ENCODE peak calls at places on chromosomes 1 and 21, in ten cellular contexts. N is progenitor cell of endocrine pancreas, H is PC-9, Z is endothelial cell of umbilical vein, G is colonic mucosa, Q is cardiac fibroblast, E is body of pancreas, K is brain microvascular endothelial cell, F is GM13976, W is mammary epithelial cell. P is an unnamed sample.

GRCh38 chr1:32903991-32904776 is 3.0 kb upstream of the TMEM54 start:
- DNase-seq in Q (no peak), N (no peak), G (peak), H (no peak), W (no peak), E (peak), Z (no peak), F (no peak), K (no peak), P (no peak)

GRCh38 chr1:220431840-220432239 is 96.1 kb upstream of the MARK1 start:
- DNase-seq in G (no peak), W (no peak), F (no peak), E (no peak), K (no peak), H (no peak), N (no peak), Z (no peak), Q (no peak), P (no peak)

GRCh38 chr21:35326677-35327076 is 277.6 kb upstream of the RUNX1 start:
- DNase-seq in K (no peak), Q (no peak), Z (no peak), G (no peak), W (no peak), F (no peak), E (no peak), H (no peak), N (no peak), P (no peak)

GRCh38 chr1:24190970-24191570 is 4.0 kb upstream of the IFNLR1 start:
- DNase-seq in K (no peak), E (no peak), W (no peak), Q (no peak), G (no peak), N (no peak), Z (no peak), F (peak), H (no peak), P (no peak)

GRCh38 chr21:38879912-38880577 is 74.3 kb downstream of the ETS2 start:
- DNase-seq in N (no peak), E (no peak), F (no peak), G (no peak), Q (no peak), H (no peak), K (no peak), Z (no peak), W (no peak), P (no peak)

GRCh38 chr1:1907098-1907736 is 7.8 kb upstream of the CALML6 start:
- DNase-seq in W (peak), G (peak), N (no peak), Q (peak), Z (no peak), H (no peak), E (no peak), F (no peak), K (no peak), P (no peak)

GRCh38 chr1:201348211-201348566 is 29.3 kb downstream of the TNNT2 start:
- DNase-seq in H (peak), Q (peak), K (peak), F (peak), Z (peak), W (peak), E (peak), N (peak), G (peak), P (peak)

GRCh38 chr1:108063703-108064102 is 98.7 kb upstream of the VAV3 start:
- DNase-seq in W (no peak), Z (no peak), F (no peak), N (no peak), K (no peak), Q (no peak), H (no peak), E (no peak), G (no peak), P (no peak)

GRCh38 chr21:39188521-39189139 is 5.4 kb upstream of the PSMG1 start:
- DNase-seq in W (no peak), G (no peak), F (no peak), Z (no peak), H (no peak), E (no peak), N (no peak), K (no peak), Q (no peak), P (no peak)

GRCh38 chr1:92707709-92708108 is 77.2 kb downstream of the EVI5 start:
- DNase-seq in H (no peak), Z (no peak), E (no peak), N (no peak), F (no peak), Q (no peak), W (no peak), G (no peak), K (no peak), P (no peak)

GRCh38 chr1:37133276-37134145 is 99.2 kb upstream of the GRIK3 start:
- DNase-seq in W (no peak), G (no peak), H (no peak), Q (no peak), E (no peak), Z (no peak), K (no peak), F (no peak), N (no peak), P (no peak)

GRCh38 chr1:6796095-6796494 is 10.8 kb downstream of the CAMTA1 start:
- DNase-seq in N (no peak), G (no peak), H (no peak), W (no peak), F (no peak), Q (no peak), E (no peak), Z (no peak), K (no peak), P (no peak)

GRCh38 chr1:223209293-223209898 is 66.3 kb upstream of the TLR5 start:
- DNase-seq in N (no peak), W (no peak), Q (no peak), K (no peak), H (no peak), G (no peak), Z (no peak), E (no peak), F (no peak), P (no peak)

GRCh38 chr1:97160796-97161195 is 439.2 kb downstream of the PTBP2 start:
- DNase-seq in K (no peak), G (no peak), Z (peak), Q (peak), H (peak), N (no peak), W (no peak), E (no peak), F (no peak), P (no peak)

GRCh38 chr1:186498695-186499389 is 37.9 kb upstream of the PDC start:
- DNase-seq in W (peak), Z (peak), Q (peak), E (no peak), G (no peak), H (no peak), F (no peak), K (peak), N (no peak), P (no peak)

GRCh38 chr1:58727363-58727762 is 27.5 kb upstream of the MYSM1 start:
- DNase-seq in Z (peak), N (no peak), K (peak), W (peak), Q (peak), H (peak), G (no peak), F (no peak), E (no peak), P (no peak)

GRCh38 chr1:13830616-13831280 is 130.8 kb downstream of the PRDM2 start:
- DNase-seq in H (no peak), W (no peak), G (peak), Q (peak), Z (no peak), K (no peak), E (no peak), N (no peak), F (peak), P (no peak)

GRCh38 chr1:85406081-85406480 is 58.9 kb downstream of the DDAH1 start:
- DNase-seq in G (no peak), K (no peak), Z (no peak), H (no peak), F (no peak), W (no peak), Q (no peak), E (no peak), N (no peak), P (no peak)

GRCh38 chr1:230682274-230682673 is 31.6 kb downstream of the AGT start:
- DNase-seq in E (peak), G (no peak), H (no peak), N (no peak), K (no peak), Z (no peak), W (no peak), Q (no peak), F (no peak), P (no peak)

GRCh38 chr1:29664711-29665110 is 428.4 kb downstream of the PTPRU start:
- DNase-seq in G (no peak), E (no peak), N (no peak), Q (no peak), W (no peak), F (no peak), Z (no peak), H (no peak), K (no peak), P (no peak)

GRCh38 chr21:41043008-41043407 is 125.0 kb upstream of the BACE2 start:
- DNase-seq in G (no peak), K (no peak), E (no peak), N (no peak), Z (no peak), H (no peak), W (no peak), F (no peak), Q (no peak), P (no peak)

GRCh38 chr1:185837711-185838110 is 103.5 kb downstream of the HMCN1 start:
- DNase-seq in K (no peak), F (no peak), Z (no peak), G (no peak), Q (no peak), W (no peak), E (no peak), H (no peak), N (no peak), P (no peak)

GRCh38 chr1:13228343-13228781 is 2.4 kb upstream of the PRAMEF18 start:
- DNase-seq in E (peak), F (no peak), G (peak), Z (no peak), Q (no peak), W (no peak), N (peak), K (no peak), H (no peak), P (no peak)

GRCh38 chr1:20366766-20367602 is 76.3 kb downstream of the VWA5B1 start:
- DNase-seq in W (peak), G (peak), Z (peak), E (peak), N (peak), H (no peak), K (peak), Q (peak), F (peak), P (peak)

GRCh38 chr1:116569776-116570357 is 959 bp downstream of the CD58 start:
- DNase-seq in N (no peak), G (peak), Z (no peak), E (peak), K (no peak), Q (peak), H (peak), F (no peak), W (no peak), P (no peak)

GRCh38 chr1:160625725-160626498 is 20.9 kb downstream of the SLAMF1 start:
- DNase-seq in Q (no peak), E (no peak), W (no peak), K (no peak), H (no peak), N (no peak), G (no peak), F (no peak), Z (no peak), P (no peak)

GRCh38 chr1:166907763-166908162 is 31.7 kb upstream of the TADA1 start:
- DNase-seq in K (no peak), G (no peak), E (no peak), Z (no peak), Q (no peak), F (no peak), W (no peak), N (no peak), H (no peak), P (no peak)

GRCh38 chr1:234546890-234547788 is 62.8 kb downstream of the IRF2BP2 start:
- DNase-seq in Z (no peak), H (no peak), G (no peak), N (no peak), E (no peak), Q (no peak), F (no peak), W (no peak), K (no peak), P (no peak)

GRCh38 chr1:55005351-55006140 is 6.8 kb downstream of the BSND start:
- DNase-seq in Z (no peak), H (no peak), W (no peak), G (no peak), F (no peak), N (no peak), E (no peak), Q (peak), K (no peak), P (no peak)

GRCh38 chr1:112064344-112064743 is 74.9 kb upstream of the KCND3 start:
- DNase-seq in K (no peak), G (no peak), Q (no peak), Z (peak), F (no peak), N (no peak), H (no peak), E (no peak), W (no peak), P (no peak)

GRCh38 chr21:36551731-36552457 is 72.0 kb upstream of the CLDN14 start:
- DNase-seq in N (no peak), K (no peak), E (no peak), F (no peak), W (no peak), Q (peak), H (no peak), G (no peak), Z (no peak), P (no peak)

DNA sequence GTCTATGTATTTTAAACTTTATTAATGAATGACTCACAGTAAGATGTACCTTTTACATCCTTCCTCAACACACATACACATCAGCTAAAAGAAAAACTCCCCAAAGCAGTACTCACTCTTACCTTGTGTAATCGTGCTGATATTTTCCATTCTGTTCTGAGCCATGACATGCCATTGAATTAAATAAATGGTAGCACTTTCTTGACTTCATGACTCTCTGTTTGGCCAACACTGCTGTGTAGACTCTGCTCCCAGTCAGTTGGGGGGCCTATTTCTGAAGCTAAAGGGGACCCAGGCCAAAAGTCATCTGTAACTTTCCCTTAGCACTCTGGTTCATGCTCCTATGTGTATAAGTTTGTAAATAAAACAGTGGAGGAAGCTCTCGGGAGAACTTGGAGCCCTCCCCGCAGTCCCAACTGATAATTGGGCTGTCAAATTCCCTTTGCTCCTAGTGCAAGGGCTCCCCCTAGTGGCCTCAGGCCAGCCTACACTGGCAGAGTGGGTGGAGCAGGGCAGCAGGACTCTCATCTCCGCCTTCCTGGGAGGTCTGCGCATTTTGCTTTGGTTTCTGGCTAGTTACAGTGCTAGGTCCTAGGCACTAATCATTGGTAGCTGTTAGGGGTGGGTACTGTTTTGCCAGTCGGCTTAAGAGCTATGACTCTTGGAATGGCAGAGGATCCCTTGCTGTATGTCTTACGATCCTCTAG is 1.7 kb upstream of the FYB2 start:
- DNase-seq in H (no peak), N (peak), W (peak), Q (peak), K (peak), E (peak), F (peak), G (peak), Z (peak), P (peak)
- TF ChIP-seq CTCF in H (peak), N (peak), W (peak), Q (peak), K (peak), E (peak), F (peak), G (peak), Z (peak), P (peak)

DNA sequence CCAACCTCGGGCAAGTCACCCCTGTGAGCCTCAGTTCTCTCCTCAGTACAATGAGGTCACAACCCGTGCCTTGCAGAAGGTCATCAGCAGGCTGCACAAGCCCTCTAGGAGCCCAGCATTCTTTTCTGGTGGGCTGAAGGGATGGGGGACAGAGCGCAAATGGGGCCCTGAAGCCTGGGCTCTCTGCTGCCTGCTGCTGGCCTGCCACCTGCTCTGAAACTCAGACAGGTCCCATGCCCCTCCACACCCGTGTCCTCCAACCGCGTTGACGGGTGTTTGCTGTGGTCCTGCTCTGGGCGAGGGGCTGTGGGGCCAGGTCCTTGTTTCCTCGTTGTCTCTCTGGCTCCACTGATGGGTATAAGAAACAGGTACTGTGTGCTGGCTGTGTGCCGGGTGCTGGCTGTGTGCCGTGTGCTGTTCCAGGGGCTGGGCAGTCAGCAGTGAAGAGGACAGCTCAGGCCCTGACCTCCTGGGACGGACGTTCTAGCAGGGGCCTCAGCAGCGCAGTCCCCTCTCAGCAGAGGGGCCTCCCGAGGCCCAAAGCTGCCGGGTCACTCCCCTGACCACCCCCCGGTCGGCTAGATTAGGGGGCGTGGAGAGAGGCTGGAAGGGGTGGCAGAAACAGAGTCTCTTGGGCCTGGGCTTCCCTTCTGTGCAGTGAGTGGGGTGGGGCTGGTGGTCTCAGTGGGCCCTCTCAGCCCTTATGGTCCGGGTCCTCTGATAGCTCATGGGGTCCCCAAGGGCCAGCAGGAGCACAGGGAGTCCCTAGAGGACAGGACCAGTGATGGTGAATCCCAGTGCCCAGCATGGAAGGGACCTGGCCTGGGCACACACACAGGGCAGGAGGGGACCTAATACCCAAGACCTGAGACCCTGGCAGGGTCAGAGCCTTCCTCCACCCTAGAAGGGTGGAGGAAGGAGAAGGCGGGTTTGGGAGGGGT is 42.1 kb downstream of the DMRTB1 start:
- DNase-seq in Z (no peak), G (no peak), F (no peak), H (no peak), E (no peak), K (no peak), W (no peak), N (no peak), Q (no peak), P (no peak)
- TF ChIP-seq CTCF in Z (no peak), G (no peak), F (no peak), H (no peak), E (no peak), K (no peak), W (no peak), N (no peak), Q (no peak), P (no peak)

DNA sequence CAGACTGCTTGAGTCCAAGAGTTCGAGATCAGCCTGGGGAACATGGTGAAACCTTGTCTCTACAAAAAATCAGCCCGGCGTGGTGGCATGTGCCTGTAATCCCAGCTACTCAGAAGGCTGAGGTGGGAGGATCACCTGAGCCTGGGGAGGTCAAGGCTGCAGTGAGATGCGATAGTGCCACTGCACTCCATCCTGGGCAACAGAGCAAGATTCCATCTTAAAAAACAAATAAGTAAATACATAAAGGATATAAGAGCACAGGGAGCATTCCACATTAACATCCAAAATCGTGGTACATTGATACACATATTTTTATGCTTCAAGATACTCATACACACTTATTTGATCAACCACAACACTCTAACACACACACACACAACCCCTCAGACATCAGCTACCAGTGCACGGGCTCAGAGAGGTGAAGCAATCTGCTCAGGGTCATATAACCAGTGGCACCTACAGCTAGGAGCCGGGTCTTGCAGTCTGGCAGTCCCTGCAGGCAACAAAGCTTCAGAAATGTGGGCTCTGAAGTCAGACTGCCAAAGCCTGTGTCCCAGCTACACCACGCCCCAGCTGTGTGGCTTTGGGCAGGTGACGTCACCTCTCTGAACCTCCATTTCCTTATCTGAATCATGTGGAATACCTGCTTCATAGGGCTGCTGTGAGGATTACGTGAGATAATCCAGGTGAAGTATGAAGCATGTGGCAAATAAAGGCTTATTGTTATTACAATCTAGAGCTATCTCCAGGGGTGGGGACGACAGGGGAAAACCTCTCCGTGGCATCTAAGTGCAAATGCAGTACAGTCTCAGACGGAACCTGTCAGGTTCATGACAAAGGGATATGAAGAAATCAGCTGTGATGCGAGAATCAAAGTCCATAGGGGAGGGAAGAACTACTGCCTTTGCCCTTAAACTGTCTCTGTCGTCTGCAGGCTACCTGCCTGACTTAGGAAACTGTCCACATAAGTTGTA is 4.8 kb upstream of the CRYBG2 start:
- DNase-seq in E (peak), H (peak), N (no peak), W (peak), Z (no peak), Q (no peak), K (no peak), F (no peak), G (peak), P (no peak)
- TF ChIP-seq CTCF in E (no peak), H (no peak), N (no peak), W (no peak), Z (no peak), Q (no peak), K (no peak), F (no peak), G (no peak), P (no peak)

GRCh38 chr1:162943627-162944026 is 82.7 kb upstream of the CCDC190 start:
- DNase-seq in W (peak), N (no peak), K (no peak), E (no peak), Q (peak), G (no peak), H (no peak), F (no peak), Z (no peak), P (no peak)

GRCh38 chr1:162941024-162941423 is 80.0 kb upstream of the CCDC190 start:
- DNase-seq in N (no peak), F (no peak), W (no peak), Q (no peak), E (no peak), K (no peak), Z (no peak), H (no peak), G (no peak), P (no peak)

GRCh38 chr1:162937721-162938395 is 76.9 kb upstream of the CCDC190 start:
- DNase-seq in N (no peak), H (no peak), K (no peak), Q (peak), E (no peak), Z (no peak), F (no peak), G (no peak), W (no peak), P (no peak)

GRCh38 chr1:162942903-162943567 is 82.1 kb upstream of the CCDC190 start:
- DNase-seq in F (no peak), H (no peak), E (no peak), K (no peak), N (no peak), G (no peak), W (no peak), Q (peak), Z (no peak), P (no peak)

DNA sequence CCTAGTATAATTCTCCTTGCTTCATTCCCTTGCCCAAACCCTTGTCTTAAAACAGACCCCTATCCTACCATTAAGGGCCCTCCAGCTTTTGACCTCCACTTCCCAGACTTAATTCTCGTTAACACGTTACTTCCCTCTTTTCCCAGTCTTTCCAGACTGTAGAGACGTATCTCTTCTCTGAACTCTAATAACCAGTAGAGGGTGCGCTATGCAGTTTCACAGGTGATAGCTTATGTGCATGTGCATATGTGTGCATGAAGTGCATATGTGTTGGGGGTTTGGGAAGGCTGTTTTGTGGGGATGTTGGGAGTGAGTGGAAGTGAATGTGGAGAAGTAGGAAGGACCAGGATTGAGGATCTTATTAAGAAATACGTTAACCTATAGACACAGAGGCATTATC is 78.1 kb upstream of the CCDC190 start:
- DNase-seq in K (no peak), Z (no peak), G (no peak), E (no peak), N (no peak), F (no peak), W (no peak), H (no peak), Q (no peak), P (no peak)
- TF ChIP-seq CTCF in K (no peak), Z (no peak), G (no peak), E (no peak), N (no peak), F (no peak), W (no peak), H (no peak), Q (no peak), P (no peak)

P was measured in neural crest cell.